ENCODE peak calls at places on chromosomes 7 and 10, in five cellular contexts. One of them, this sample, is unnamed.

GRCh38 chr7:80806653-80807052 is 112.2 kb downstream of the SEMA3C start:
- DNase-seq in sigmoid colon: no peak
- DNase-seq in spleen: no peak
- DNase-seq in stomach: no peak
- DNase-seq in K562: no peak
- DNase-seq in this sample: no peak

GRCh38 chr7:106841896-106842390 is 23.1 kb upstream of the PIK3CG start:
- DNase-seq in sigmoid colon: no peak
- DNase-seq in spleen: no peak
- DNase-seq in stomach: no peak
- DNase-seq in K562: no peak
- DNase-seq in this sample: peak; percentile 25

GRCh38 chr10:62735464-62736188 is 68.9 kb upstream of the ADO start:
- DNase-seq in sigmoid colon: no peak
- DNase-seq in spleen: no peak
- DNase-seq in stomach: no peak
- DNase-seq in K562: peak; percentile 36
- DNase-seq in this sample: no peak

GRCh38 chr10:85609509-85609908 is 757.1 kb downstream of the GRID1 start:
- DNase-seq in sigmoid colon: no peak
- DNase-seq in spleen: no peak
- DNase-seq in stomach: no peak
- DNase-seq in K562: no peak
- DNase-seq in this sample: peak; percentile 32

GRCh38 chr10:112361951-112362770 is 11.8 kb upstream of the ACSL5 start:
- DNase-seq in sigmoid colon: no peak
- DNase-seq in spleen: no peak
- DNase-seq in stomach: peak; percentile 44
- DNase-seq in K562: no peak
- DNase-seq in this sample: no peak

GRCh38 chr10:124270940-124271339 is 147.8 kb downstream of the OAT start:
- DNase-seq in sigmoid colon: no peak
- DNase-seq in spleen: peak; percentile 47
- DNase-seq in stomach: no peak
- DNase-seq in K562: no peak
- DNase-seq in this sample: no peak

GRCh38 chr7:1422512-1423265 is 36.6 kb downstream of the MICALL2 start:
- DNase-seq in sigmoid colon: no peak
- DNase-seq in spleen: no peak
- DNase-seq in stomach: peak; percentile 35
- DNase-seq in K562: no peak
- DNase-seq in this sample: no peak

GRCh38 chr7:20998309-20998708 is 211.6 kb upstream of the SP8 start:
- DNase-seq in sigmoid colon: no peak
- DNase-seq in spleen: no peak
- DNase-seq in stomach: no peak
- DNase-seq in K562: no peak
- DNase-seq in this sample: no peak

GRCh38 chr10:23351914-23352313 is 7.3 kb upstream of the C10orf67 start:
- DNase-seq in sigmoid colon: no peak
- DNase-seq in spleen: no peak
- DNase-seq in stomach: no peak
- DNase-seq in K562: no peak
- DNase-seq in this sample: no peak

GRCh38 chr10:78712147-78712546 is 356.6 kb upstream of the ZMIZ1 start:
- DNase-seq in sigmoid colon: no peak
- DNase-seq in spleen: no peak
- DNase-seq in stomach: no peak
- DNase-seq in K562: peak; percentile 36
- DNase-seq in this sample: no peak

GRCh38 chr7:121330053-121330833 is 1.4 kb downstream of the WNT16 start:
- DNase-seq in sigmoid colon: no peak
- DNase-seq in spleen: peak; percentile 84
- DNase-seq in stomach: no peak
- DNase-seq in K562: peak; percentile 47
- DNase-seq in this sample: no peak

GRCh38 chr7:28005848-28006233 is 174.8 kb downstream of the JAZF1 start:
- DNase-seq in sigmoid colon: no peak
- DNase-seq in spleen: no peak
- DNase-seq in stomach: no peak
- DNase-seq in K562: no peak
- DNase-seq in this sample: no peak

GRCh38 chr10:43864622-43865021 is 215.9 kb upstream of the ZNF32 start:
- DNase-seq in sigmoid colon: no peak
- DNase-seq in spleen: no peak
- DNase-seq in stomach: no peak
- DNase-seq in K562: no peak
- DNase-seq in this sample: peak; percentile 46

GRCh38 chr10:71046747-71047146 is 158.4 kb upstream of the PCBD1 start:
- DNase-seq in sigmoid colon: peak; percentile 20
- DNase-seq in spleen: peak; percentile 34
- DNase-seq in stomach: no peak
- DNase-seq in K562: no peak
- DNase-seq in this sample: no peak

GRCh38 chr7:521221-522070 is 1.8 kb upstream of the PDGFA start:
- DNase-seq in sigmoid colon: no peak
- DNase-seq in spleen: no peak
- DNase-seq in stomach: peak; percentile 79
- DNase-seq in K562: peak; percentile 71
- DNase-seq in this sample: no peak

GRCh38 chr7:121447191-121447920 is 51.2 kb upstream of the FAM3C start:
- DNase-seq in sigmoid colon: no peak
- DNase-seq in spleen: no peak
- DNase-seq in stomach: no peak
- DNase-seq in K562: no peak
- DNase-seq in this sample: no peak

GRCh38 chr7:27873981-27874957 is 134.3 kb downstream of the TAX1BP1 start:
- DNase-seq in sigmoid colon: no peak
- DNase-seq in spleen: no peak
- DNase-seq in stomach: peak; percentile 86
- DNase-seq in K562: no peak
- DNase-seq in this sample: no peak

GRCh38 chr7:83105948-83106347 is 56.7 kb downstream of the PCLO start:
- DNase-seq in sigmoid colon: no peak
- DNase-seq in spleen: no peak
- DNase-seq in stomach: no peak
- DNase-seq in K562: no peak
- DNase-seq in this sample: no peak

GRCh38 chr7:21746949-21747348 is 198.8 kb downstream of the CDCA7L start:
- DNase-seq in sigmoid colon: no peak
- DNase-seq in spleen: no peak
- DNase-seq in stomach: no peak
- DNase-seq in K562: no peak
- DNase-seq in this sample: no peak

GRCh38 chr10:12728569-12728968 is 272.9 kb downstream of the CCDC3 start:
- DNase-seq in sigmoid colon: no peak
- DNase-seq in spleen: no peak
- DNase-seq in stomach: no peak
- DNase-seq in K562: no peak
- DNase-seq in this sample: no peak

GRCh38 chr10:17954856-17955255 is 3.1 kb downstream of the SLC39A12 start:
- DNase-seq in sigmoid colon: no peak
- DNase-seq in spleen: no peak
- DNase-seq in stomach: no peak
- DNase-seq in K562: no peak
- DNase-seq in this sample: no peak
- TF ChIP-seq POLR2AphosphoS5 in sigmoid colon: no peak
- TF ChIP-seq POLR2AphosphoS5 in spleen: no peak
- TF ChIP-seq POLR2AphosphoS5 in stomach: no peak
- TF ChIP-seq POLR2AphosphoS5 in K562: no peak
- TF ChIP-seq POLR2AphosphoS5 in this sample: no peak

GRCh38 chr10:97721871-97722780 is 8.6 kb downstream of the MARVELD1 start:
- DNase-seq in sigmoid colon: no peak
- DNase-seq in spleen: peak; percentile 30
- DNase-seq in stomach: no peak
- DNase-seq in K562: no peak
- DNase-seq in this sample: no peak

GRCh38 chr10:97726636-97727178 is 10.2 kb upstream of the ZFYVE27 start:
- DNase-seq in sigmoid colon: no peak
- DNase-seq in spleen: peak; percentile 34
- DNase-seq in stomach: no peak
- DNase-seq in K562: peak; percentile 50
- DNase-seq in this sample: no peak

GRCh38 chr10:97729014-97729413 is 7.9 kb upstream of the ZFYVE27 start:
- DNase-seq in sigmoid colon: no peak
- DNase-seq in spleen: no peak
- DNase-seq in stomach: no peak
- DNase-seq in K562: no peak
- DNase-seq in this sample: no peak

GRCh38 chr10:97722980-97723379 is 9.4 kb downstream of the MARVELD1 start:
- DNase-seq in sigmoid colon: no peak
- DNase-seq in spleen: peak; percentile 22
- DNase-seq in stomach: no peak
- DNase-seq in K562: no peak
- DNase-seq in this sample: no peak

DNA sequence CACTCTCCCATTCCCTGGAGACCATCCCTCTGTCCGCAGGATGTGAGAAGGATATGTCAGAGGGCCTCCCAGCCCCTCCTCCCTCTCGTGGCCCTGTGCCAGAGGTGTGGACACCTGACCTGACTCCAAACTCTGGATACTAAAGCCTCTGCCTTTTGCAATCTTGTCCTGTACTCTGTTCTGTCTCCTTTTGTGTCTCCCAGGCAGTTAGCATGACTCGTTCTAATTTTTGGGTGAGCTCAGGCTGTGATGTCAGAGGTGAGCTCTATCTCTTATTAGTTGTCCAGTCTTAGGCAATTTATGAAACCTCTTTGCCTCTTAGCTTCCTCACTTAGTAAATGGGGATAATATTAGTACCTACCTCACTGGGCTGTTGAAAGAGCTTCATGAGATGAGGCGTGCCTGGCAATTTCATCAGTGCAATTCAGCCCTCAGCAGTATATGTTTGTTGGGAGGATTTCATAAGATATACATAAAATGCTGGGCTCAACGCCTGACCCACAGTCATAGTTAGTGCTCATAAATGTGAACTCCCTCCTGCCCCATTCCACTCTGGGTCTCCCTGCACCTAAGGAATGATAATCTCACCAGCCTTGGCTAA is 10.9 kb downstream of the MARVELD1 start:
- DNase-seq in sigmoid colon: no peak
- DNase-seq in spleen: peak; percentile 29
- DNase-seq in stomach: no peak
- DNase-seq in K562: no peak
- DNase-seq in this sample: no peak
- TF ChIP-seq POLR2AphosphoS5 in sigmoid colon: no peak
- TF ChIP-seq POLR2AphosphoS5 in spleen: no peak
- TF ChIP-seq POLR2AphosphoS5 in stomach: no peak
- TF ChIP-seq POLR2AphosphoS5 in K562: no peak
- TF ChIP-seq POLR2AphosphoS5 in this sample: no peak

DNA sequence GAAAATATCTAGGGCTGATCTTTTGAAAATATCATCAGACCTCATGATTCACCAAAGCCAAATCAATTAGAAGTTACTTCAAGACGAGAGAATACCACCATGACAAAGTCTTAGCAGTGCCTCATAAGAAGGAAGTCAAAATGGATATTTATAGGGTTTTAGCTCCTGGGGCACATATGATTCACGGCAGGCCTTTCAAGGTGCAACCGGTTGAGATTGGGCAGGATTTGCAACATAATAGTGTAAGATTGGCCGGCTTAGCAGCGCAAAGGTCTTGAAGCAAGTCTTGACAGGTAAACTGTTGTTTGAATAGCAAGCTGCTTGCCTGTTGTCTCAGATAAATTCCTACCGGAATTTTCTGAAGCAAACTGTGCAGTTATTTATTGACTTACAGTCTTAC is 17.5 kb downstream of the ADRB1 start:
- DNase-seq in sigmoid colon: no peak
- DNase-seq in spleen: no peak
- DNase-seq in stomach: no peak
- DNase-seq in K562: no peak
- DNase-seq in this sample: no peak
- TF ChIP-seq POLR2AphosphoS5 in sigmoid colon: no peak
- TF ChIP-seq POLR2AphosphoS5 in spleen: no peak
- TF ChIP-seq POLR2AphosphoS5 in stomach: no peak
- TF ChIP-seq POLR2AphosphoS5 in K562: no peak
- TF ChIP-seq POLR2AphosphoS5 in this sample: no peak

GRCh38 chr7:100679927-100680588 is 6.5 kb downstream of the GNB2 start:
- DNase-seq in sigmoid colon: peak; percentile 83
- DNase-seq in spleen: no peak
- DNase-seq in stomach: no peak
- DNase-seq in K562: peak; percentile 49
- DNase-seq in this sample: no peak
- TF ChIP-seq POLR2AphosphoS5 in sigmoid colon: peak; percentile 26
- TF ChIP-seq POLR2AphosphoS5 in spleen: no peak
- TF ChIP-seq POLR2AphosphoS5 in stomach: no peak
- TF ChIP-seq POLR2AphosphoS5 in K562: peak; percentile 18
- TF ChIP-seq POLR2AphosphoS5 in this sample: no peak

GRCh38 chr7:12803542-12803941 is 116.1 kb downstream of the ARL4A start:
- DNase-seq in sigmoid colon: no peak
- DNase-seq in spleen: no peak
- DNase-seq in stomach: no peak
- DNase-seq in K562: no peak
- DNase-seq in this sample: no peak
- TF ChIP-seq POLR2AphosphoS5 in sigmoid colon: no peak
- TF ChIP-seq POLR2AphosphoS5 in spleen: no peak
- TF ChIP-seq POLR2AphosphoS5 in stomach: no peak
- TF ChIP-seq POLR2AphosphoS5 in K562: no peak
- TF ChIP-seq POLR2AphosphoS5 in this sample: no peak

DNA sequence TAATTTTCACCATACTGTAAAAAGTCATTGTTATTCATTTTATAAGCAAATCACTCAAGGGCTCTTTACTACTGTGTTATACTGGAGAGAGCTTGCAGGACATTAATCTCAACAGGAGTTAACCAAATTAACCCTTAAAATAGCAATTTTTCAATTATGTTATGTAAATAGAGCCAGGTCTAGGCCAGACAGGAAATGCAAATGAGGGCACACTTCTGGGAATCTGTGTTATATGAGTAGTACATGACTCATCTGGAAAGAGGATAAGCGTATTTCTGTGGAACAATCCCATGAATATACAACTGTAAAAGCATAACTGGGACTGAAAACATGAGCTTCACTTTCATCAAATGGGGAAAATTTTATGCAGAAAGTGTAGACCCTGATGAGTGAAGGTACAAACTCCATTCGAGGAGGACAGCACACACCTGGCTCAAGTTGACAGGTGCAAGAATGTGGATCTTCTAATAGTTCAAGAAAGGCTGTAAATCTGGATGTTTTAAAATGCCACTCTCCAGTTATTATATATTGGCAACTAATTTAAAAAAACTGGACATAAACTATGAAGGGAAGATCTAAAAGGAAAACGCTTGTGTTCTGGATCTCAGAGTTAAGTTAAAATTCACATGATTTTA is 75.3 kb downstream of the ANK3 start:
- DNase-seq in sigmoid colon: no peak
- DNase-seq in spleen: no peak
- DNase-seq in stomach: no peak
- DNase-seq in K562: peak; percentile 85
- DNase-seq in this sample: no peak
- TF ChIP-seq POLR2AphosphoS5 in sigmoid colon: no peak
- TF ChIP-seq POLR2AphosphoS5 in spleen: no peak
- TF ChIP-seq POLR2AphosphoS5 in stomach: no peak
- TF ChIP-seq POLR2AphosphoS5 in K562: no peak
- TF ChIP-seq POLR2AphosphoS5 in this sample: no peak

DNA sequence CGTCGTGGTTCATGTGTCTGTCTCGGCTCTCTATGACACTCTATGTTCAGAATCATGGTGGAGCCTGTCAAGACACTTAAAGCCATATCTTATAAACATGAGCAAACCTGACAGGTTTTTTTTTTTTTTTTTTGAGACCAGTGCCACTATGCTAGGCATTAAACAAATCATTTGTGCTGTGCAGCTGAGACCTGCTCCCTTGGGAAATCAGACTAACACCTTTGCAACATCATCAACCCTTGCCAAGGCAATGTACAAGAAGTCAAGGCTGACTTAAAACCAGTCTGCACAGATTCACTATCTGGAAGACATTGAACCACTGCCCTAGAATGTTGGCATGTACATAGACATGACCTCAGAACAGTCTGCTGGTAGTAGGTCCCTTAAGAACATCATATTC is 181.3 kb upstream of the ANK3 start:
- DNase-seq in sigmoid colon: no peak
- DNase-seq in spleen: no peak
- DNase-seq in stomach: no peak
- DNase-seq in K562: no peak
- DNase-seq in this sample: no peak
- TF ChIP-seq POLR2AphosphoS5 in sigmoid colon: no peak
- TF ChIP-seq POLR2AphosphoS5 in spleen: no peak
- TF ChIP-seq POLR2AphosphoS5 in stomach: no peak
- TF ChIP-seq POLR2AphosphoS5 in K562: no peak
- TF ChIP-seq POLR2AphosphoS5 in this sample: no peak